ENCODE peak calls at places on chromosomes 4 and X, in four cellular contexts. X, N, R and O are unnamed samples. For H3K4me1, the result is how much of the 10 kb centered on the place peaks cover.

GRCh38 chr4:83089759-83090158 is 24.8 kb downstream of the PLAC8 start:
- DNase-seq in N (no peak), R (no peak), X (no peak), O (no peak)

GRCh38 chr4:8118035-8118434 is 40.6 kb downstream of the ABLIM2 start:
- DNase-seq in R (no peak), N (no peak), X (no peak), O (no peak)

GRCh38 chrX:25158635-25159034 is 142.9 kb upstream of the ARX start:
- DNase-seq in X (peak), N (no peak), R (no peak), O (no peak)

GRCh38 chrX:114619874-114620273 is 36.0 kb downstream of the HTR2C start:
- DNase-seq in X (peak), R (peak), N (no peak), O (no peak)

GRCh38 chrX:53684415-53685192 is 1.9 kb downstream of the HUWE1 start:
- DNase-seq in R (no peak), X (peak), N (no peak), O (no peak)

GRCh38 chr4:161650812-161651211 is 513.0 kb downstream of the FSTL5 start:
- DNase-seq in R (no peak), X (no peak), N (no peak), O (no peak)

GRCh38 chr4:20592666-20593065 is 107.6 kb upstream of the PACRGL start:
- DNase-seq in N (no peak), X (peak), R (no peak), O (no peak)

GRCh38 chr4:99161700-99162099 is 17.6 kb upstream of the ADH4 start:
- DNase-seq in R (no peak), X (no peak), N (no peak), O (no peak)

GRCh38 chr4:140106277-140106842 is 47.6 kb downstream of the MAML3 start:
- DNase-seq in R (no peak), X (no peak), N (no peak), O (no peak)

GRCh38 chrX:133538148-133538547 is 122.9 kb upstream of the GPC4 start:
- DNase-seq in R (no peak), N (no peak), X (no peak), O (no peak)

GRCh38 chr4:103994059-103994458 is 274.3 kb upstream of the TACR3 start:
- DNase-seq in R (peak), X (no peak), N (no peak), O (no peak)

GRCh38 chr4:188113156-188113555 is 3.8 kb upstream of the TRIML2 start:
- DNase-seq in N (no peak), R (no peak), X (no peak), O (no peak)

GRCh38 chrX:47093248-47093647 is 15.0 kb downstream of the RGN start:
- DNase-seq in N (no peak), X (peak), R (peak), O (no peak)

GRCh38 chr4:98680806-98681205 is 22.4 kb upstream of the TSPAN5 start:
- DNase-seq in R (no peak), N (no peak), X (no peak), O (no peak)

GRCh38 chr4:4574792-4575191 is 32.9 kb upstream of the STX18 start:
- DNase-seq in R (peak), N (peak), X (peak), O (no peak)

GRCh38 chr4:97493815-97494518 is 649.3 kb downstream of the STPG2 start:
- DNase-seq in X (no peak), R (no peak), N (no peak), O (no peak)

GRCh38 chr4:110364911-110365520 is 110.9 kb upstream of the ENPEP start:
- DNase-seq in X (no peak), R (peak), N (no peak), O (no peak)

GRCh38 chr4:46844325-46844917 is 64.6 kb downstream of the COX7B2 start:
- DNase-seq in N (no peak), R (peak), X (peak), O (no peak)

GRCh38 chrX:74458738-74459137 is 37.4 kb downstream of the SLC16A2 start:
- DNase-seq in X (peak), N (no peak), R (peak), O (no peak)

GRCh38 chr4:137387924-137388323 is 144.4 kb downstream of the PCDH18 start:
- DNase-seq in X (peak), N (no peak), R (peak), O (no peak)

GRCh38 chrX:149006235-149006634 is 498.9 kb downstream of the IDS start:
- DNase-seq in X (no peak), N (no peak), R (no peak), O (no peak)

GRCh38 chrX:134396174-134396573 is 63.8 kb upstream of the HPRT1 start:
- DNase-seq in X (peak), N (no peak), R (peak), O (no peak)

GRCh38 chrX:11465648-11466411 is 172.6 kb downstream of the AMELX start:
- DNase-seq in N (no peak), R (no peak), X (no peak), O (no peak)

GRCh38 chr4:151692443-151692782 is 68.4 kb downstream of the GATB start:
- DNase-seq in X (no peak), R (no peak), N (no peak), O (no peak)

GRCh38 chrX:32598707-32599106 is 612.6 kb downstream of the DMD start:
- DNase-seq in X (no peak), R (no peak), N (no peak), O (no peak)

GRCh38 chrX:17377047-17377692 is 2.2 kb downstream of the NHS start:
- DNase-seq in X (peak), R (peak), N (peak), O (peak)

GRCh38 chrX:51743179-51743957 is at the start of gene GSPT2:
- DNase-seq in X (peak), N (peak), R (peak), O (peak)

GRCh38 chr4:158125325-158125724 is 47.5 kb downstream of the GASK1B start:
- DNase-seq in X (no peak), R (no peak), N (no peak), O (no peak)

GRCh38 chr4:98746530-98746929 is 88.1 kb upstream of the TSPAN5 start:
- DNase-seq in R (no peak), X (no peak), N (no peak), O (no peak)

GRCh38 chrX:319579-320125 is 1.1 kb upstream of the GTPBP6 start:
- DNase-seq in R (no peak), N (peak), X (peak), O (peak)

GRCh38 chrX:138128025-138128671 is 562.2 kb downstream of the ZIC3 start:
- DNase-seq in N (no peak), R (peak), X (peak), O (peak)

GRCh38 chr4:27702710-27703431 is 842.2 kb downstream of the STIM2 start:
- DNase-seq in R (no peak), X (peak), N (no peak), O (no peak)

GRCh38 chrX:102958794-102959193 is 21.7 kb downstream of the RAB40AL start:
- DNase-seq in N (no peak), X (no peak), R (peak), O (no peak)

GRCh38 chr4:30543057-30543456 is 177.1 kb upstream of the PCDH7 start:
- DNase-seq in R (no peak), X (no peak), N (no peak), O (no peak)

GRCh38 chrX:72051589-72051988 is 80.1 kb downstream of the RTL5 start:
- DNase-seq in R (no peak), X (no peak), N (no peak), O (no peak)

GRCh38 chrX:72054776-72055495 is 76.8 kb downstream of the RTL5 start:
- DNase-seq in X (no peak), N (no peak), R (no peak), O (no peak)

GRCh38 chrX:72050011-72050410 is 81.7 kb downstream of the RTL5 start:
- DNase-seq in X (peak), R (no peak), N (no peak), O (no peak)

GRCh38 chrX:72052415-72053090 is 79.2 kb downstream of the RTL5 start:
- DNase-seq in R (peak), N (no peak), X (peak), O (no peak)

GRCh38 chrX:72053508-72053907 is 78.2 kb downstream of the RTL5 start:
- DNase-seq in R (no peak), X (no peak), N (no peak), O (no peak)
- H3K4me1 ChIP-seq in R (under half), X (under half), N (under half), O (under half)

DNA sequence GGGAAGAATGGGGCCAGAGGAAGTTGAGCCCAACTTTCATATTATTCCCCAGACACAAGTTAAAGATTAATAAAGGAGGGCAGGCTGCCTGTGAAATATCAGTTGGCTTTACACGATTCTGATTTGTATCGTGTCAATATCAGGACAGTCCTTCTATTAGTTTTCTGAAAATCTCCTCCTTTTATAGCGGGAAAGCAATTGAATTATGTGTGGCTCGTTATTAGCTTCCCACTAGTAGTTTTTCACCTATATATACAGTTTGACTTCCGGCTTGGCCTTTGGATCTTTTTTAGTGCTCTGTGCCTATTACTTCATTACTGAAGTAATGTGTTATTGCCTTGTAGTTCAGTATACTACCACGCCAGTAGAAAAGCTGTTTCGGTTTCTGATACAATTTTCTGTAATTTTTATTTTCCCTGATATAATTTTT is 1.8 kb downstream of the PDLIM5 start:
- DNase-seq in X (peak), N (no peak), R (peak), O (no peak)
- H3K4me3 ChIP-seq in X (peak), N (peak), R (peak), O (peak)

GRCh38 chr4:94479358-94480141 is 27.8 kb downstream of the PDLIM5 start:
- DNase-seq in N (no peak), R (no peak), X (no peak), O (no peak)
- H3K4me1 ChIP-seq in N (half or more), R (half or more), X (under half), O (under half)

DNA sequence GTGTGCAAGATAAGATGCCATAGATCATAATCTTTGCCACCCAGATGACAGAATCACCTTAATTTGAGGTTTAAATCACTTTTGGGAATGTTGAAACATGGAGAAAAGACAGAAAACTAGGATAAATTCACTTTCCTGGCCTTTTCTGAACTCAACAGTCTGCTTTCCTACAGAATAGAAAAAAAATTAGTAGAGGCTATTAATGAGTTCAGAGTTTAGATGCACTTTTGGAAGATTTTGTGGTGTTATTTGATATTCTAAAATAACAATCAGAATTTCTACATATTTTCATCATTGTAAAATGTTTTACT is 195.9 kb downstream of the CAMK2D start:
- DNase-seq in X (no peak), R (no peak), N (no peak), O (no peak)
- H3K4me3 ChIP-seq in X (no peak), R (no peak), N (no peak), O (no peak)

GRCh38 chr4:168503652-168504362 is 7.0 kb downstream of the PALLD start:
- DNase-seq in R (peak), N (no peak), X (no peak), O (no peak)

GRCh38 chr4:168505996-168506395 is 9.1 kb downstream of the PALLD start:
- DNase-seq in N (no peak), R (no peak), X (no peak), O (no peak)

GRCh38 chr4:168502886-168503285 is 6.0 kb downstream of the PALLD start:
- DNase-seq in R (no peak), X (no peak), N (no peak), O (no peak)

GRCh38 chr4:168507178-168507577 is 10.3 kb downstream of the PALLD start:
- DNase-seq in N (no peak), R (no peak), X (no peak), O (no peak)

DNA sequence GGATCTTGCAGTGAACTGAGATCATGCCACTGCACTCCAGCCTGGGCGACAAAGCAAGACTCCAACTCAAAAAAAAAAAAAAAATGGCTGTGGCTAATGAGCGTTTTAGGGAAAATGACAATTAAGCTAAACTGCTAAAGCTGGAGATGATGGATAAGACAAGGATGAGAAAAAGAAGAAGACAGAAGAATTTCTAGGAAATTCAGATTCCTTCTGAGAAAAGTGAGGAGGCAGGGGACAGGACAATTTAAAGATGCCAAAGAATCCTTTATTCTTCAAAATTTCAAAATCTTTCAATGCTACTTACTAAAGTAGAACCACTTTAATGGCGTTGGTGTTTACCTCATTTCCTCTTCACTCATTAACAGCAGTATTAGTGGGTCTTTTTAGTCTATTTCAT is 7.7 kb downstream of the PALLD start:
- DNase-seq in N (no peak), R (no peak), X (no peak), O (no peak)
- H3K4me1 ChIP-seq in N (half or more), R (under half), X (under half), O (under half)

DNA sequence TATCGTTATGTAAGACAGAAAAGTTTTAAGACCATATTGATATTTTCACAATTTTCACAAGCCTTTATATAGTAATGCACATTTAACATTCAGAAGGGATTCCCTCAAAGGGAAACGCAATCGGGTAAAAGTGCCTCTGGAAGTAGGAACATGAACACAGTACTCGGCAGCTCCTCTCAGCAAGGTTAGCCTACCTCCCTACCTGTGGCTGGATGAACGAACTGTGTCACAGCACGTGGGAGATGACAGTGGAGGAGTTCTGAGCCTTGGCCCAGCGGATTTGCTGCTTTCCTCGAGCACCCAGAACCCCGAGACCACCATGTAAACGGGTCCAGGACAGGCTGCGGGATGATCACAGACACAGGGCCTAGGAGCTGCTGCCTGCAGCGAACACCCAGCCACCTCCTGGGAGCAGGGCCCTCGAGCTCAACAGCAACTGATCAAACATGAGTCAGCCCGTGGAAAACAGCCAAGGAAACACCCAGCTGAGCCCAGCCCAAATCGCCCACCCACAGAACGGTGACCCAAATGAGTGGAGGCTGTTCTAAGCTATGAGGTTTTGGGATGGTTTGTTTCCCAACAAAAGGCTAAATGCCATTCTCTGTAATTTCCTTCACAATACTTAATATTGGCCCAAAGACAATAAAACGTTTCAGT is 30.4 kb downstream of the FAT1 start:
- DNase-seq in R (peak), N (peak), X (peak), O (peak)
- H3K4me3 ChIP-seq in R (no peak), N (no peak), X (peak), O (no peak)

GRCh38 chr4:66949424-66949823 is 595.9 kb downstream of the CENPC start:
- DNase-seq in N (no peak), R (no peak), X (no peak), O (no peak)
- H3K4me1 ChIP-seq in N (under half), R (under half), X (under half), O (under half)

DNA sequence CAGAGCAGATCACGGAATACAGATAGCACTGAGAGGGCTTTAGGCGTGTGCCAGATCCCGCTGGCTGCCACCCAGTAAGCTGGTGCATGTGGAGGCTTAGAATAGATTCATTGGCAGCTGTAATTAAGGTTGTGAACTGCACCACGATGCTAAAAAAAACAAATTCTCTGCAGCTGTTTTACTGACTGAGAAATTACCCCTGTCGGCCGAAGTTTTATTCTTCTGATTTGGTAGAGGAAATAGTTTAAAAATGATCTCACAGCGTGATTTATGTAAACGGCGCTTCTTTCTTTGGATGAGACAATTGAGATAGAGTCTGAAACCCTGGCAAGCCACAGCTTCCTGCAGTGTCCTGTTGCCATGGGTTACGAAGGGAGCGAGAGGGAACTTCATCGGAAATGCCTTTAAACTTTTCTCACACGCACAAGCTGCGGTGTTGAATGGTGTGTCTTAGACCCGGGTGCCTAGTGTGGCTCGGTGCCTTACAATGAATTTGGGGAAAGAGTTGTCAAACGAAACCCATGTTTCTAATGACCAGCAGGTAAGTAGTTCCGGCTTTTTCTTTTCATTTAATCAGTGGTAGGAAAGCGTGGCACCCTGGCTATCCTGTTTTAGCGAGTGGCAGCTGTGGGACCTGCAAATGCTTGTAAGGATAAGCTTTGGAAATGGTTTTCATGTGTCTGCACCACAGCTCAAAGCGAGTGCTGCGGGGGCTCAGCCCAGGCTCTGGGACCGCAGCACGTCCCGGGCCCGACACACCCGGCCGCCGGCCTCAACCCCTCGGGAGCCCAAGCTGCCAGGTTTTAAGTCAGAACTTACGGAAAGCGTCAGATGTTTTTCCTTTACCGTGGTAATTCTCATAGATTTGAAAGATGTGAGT is 71.7 kb upstream of the HGFAC start:
- DNase-seq in X (peak), N (peak), R (peak), O (no peak)
- H3K4me3 ChIP-seq in X (peak), N (peak), R (no peak), O (no peak)